ENCODE peak calls at places on chromosomes 1 and 21, in five cellular contexts. E is HS-27A; N is T-helper 22 cell; A is germinal center; X is activated T-helper 2 cell treated with anti-CD3 and anti-CD28 coated beads, Interferon-gamma antibody, Interleukin-2, Interleukin-4, amounts not matched to agents 10 μg/mL and 5 μg/mL and 100 μg/mL, durations not matched to agents 14 hours and 24 hours and 36 hours. C is an unnamed sample.
A peak's percentile ranks its signal among the peaks of the same experiment; 100 is the strongest.

GRCh38 chr1:76266762-76267161 is 192.2 kb downstream of the ST6GALNAC3 start:
- DNase-seq in E (no peak), N (no peak), A (no peak), X (no peak), C (no peak)

GRCh38 chr21:32018381-32018780 is 145.6 kb downstream of the HUNK start:
- DNase-seq in E (no peak), N (no peak), A (no peak), X (no peak), C (no peak)

GRCh38 chr21:42815217-42815616 is 64.1 kb downstream of the WDR4 start:
- DNase-seq in E (no peak), N (no peak), A (no peak), X (no peak), C (no peak)

GRCh38 chr1:67338642-67339041 is 31.0 kb downstream of the IL12RB2 start:
- DNase-seq in E (no peak), N (no peak), A (peak; percentile 58), X (no peak), C (no peak)

GRCh38 chr1:26582053-26582835 is 52.7 kb downstream of the RPS6KA1 start:
- DNase-seq in E (no peak), N (no peak), A (no peak), X (no peak), C (no peak)

GRCh38 chr1:91124989-91125417 is 103.2 kb upstream of the ZNF644 start:
- DNase-seq in E (no peak), N (no peak), A (no peak), X (peak; percentile 11), C (peak; percentile 79)

GRCh38 chr1:40712997-40713396 is 21.5 kb downstream of the NFYC start:
- DNase-seq in E (no peak), N (no peak), A (peak; percentile 62), X (no peak), C (no peak)

GRCh38 chr1:32151319-32151787 is 28.1 kb upstream of the TXLNA start:
- DNase-seq in E (no peak), N (no peak), A (no peak), X (no peak), C (no peak)

GRCh38 chr1:78447096-78447495 is 43.7 kb upstream of the PTGFR start:
- DNase-seq in E (no peak), N (no peak), A (no peak), X (no peak), C (no peak)

GRCh38 chr1:100699744-100700143 is 19.8 kb upstream of the VCAM1 start:
- DNase-seq in E (no peak), N (no peak), A (no peak), X (no peak), C (no peak)

GRCh38 chr1:27316860-27317259 is 5.1 kb upstream of the TMEM222 start:
- DNase-seq in E (no peak), N (no peak), A (no peak), X (no peak), C (no peak)

GRCh38 chr1:183081402-183082110 is 58.3 kb downstream of the LAMC1 start:
- DNase-seq in E (no peak), N (no peak), A (no peak), X (no peak), C (no peak)

GRCh38 chr1:166089804-166090203 is 77.0 kb downstream of the FAM78B start:
- DNase-seq in E (no peak), N (no peak), A (no peak), X (no peak), C (no peak)

GRCh38 chr1:1426961-1427934 is 6.2 kb upstream of the ANKRD65 start:
- DNase-seq in E (no peak), N (no peak), A (peak; percentile 38), X (no peak), C (no peak)

GRCh38 chr21:36134820-36135390 is at the start of gene CBR3:
- DNase-seq in E (no peak), N (no peak), A (peak; percentile 33), X (peak; percentile 60), C (peak; percentile 81)

GRCh38 chr1:204970897-204971296 is 72.1 kb upstream of the CNTN2 start:
- DNase-seq in E (no peak), N (no peak), A (no peak), X (no peak), C (no peak)

GRCh38 chr1:8090241-8090702 is 64.2 kb upstream of the ERRFI1 start:
- DNase-seq in E (peak; percentile 91), N (no peak), A (no peak), X (no peak), C (no peak)

GRCh38 chr1:197144570-197145325 is 1.7 kb downstream of the ASPM start:
- DNase-seq in E (no peak), N (no peak), A (no peak), X (no peak), C (no peak)

GRCh38 chr1:110262846-110263631 is 52.9 kb downstream of the KCNC4 start:
- DNase-seq in E (no peak), N (no peak), A (no peak), X (no peak), C (no peak)

GRCh38 chr1:2229032-2229920 is 1.2 kb downstream of the SKI start:
- DNase-seq in E (no peak), N (no peak), A (peak; percentile 49), X (peak; percentile 52), C (no peak)

GRCh38 chr21:35563885-35564451 is 496.4 kb downstream of the SETD4 start:
- DNase-seq in E (peak; percentile 69), N (no peak), A (no peak), X (no peak), C (no peak)

GRCh38 chr1:226868726-226869125 is 1.7 kb upstream of the PSEN2 start:
- DNase-seq in E (no peak), N (no peak), A (no peak), X (no peak), C (no peak)

GRCh38 chr1:15584489-15585363 is at the start of gene AGMAT:
- DNase-seq in E (no peak), N (no peak), A (peak; percentile 74), X (peak; percentile 59), C (peak; percentile 88)

GRCh38 chr1:43783671-43784205 is 76.4 kb downstream of the ST3GAL3 start:
- DNase-seq in E (no peak), N (no peak), A (no peak), X (no peak), C (no peak)

GRCh38 chr1:167756760-167757405 is 35.1 kb downstream of the MPZL1 start:
- DNase-seq in E (no peak), N (no peak), A (no peak), X (no peak), C (no peak)

GRCh38 chr1:203648281-203648680 is 21.6 kb downstream of the ATP2B4 start:
- DNase-seq in E (no peak), N (no peak), A (no peak), X (no peak), C (peak; percentile 67)

GRCh38 chr1:184800876-184801275 is 46.2 kb upstream of the EDEM3 start:
- DNase-seq in E (no peak), N (no peak), A (no peak), X (no peak), C (no peak)